ENCODE peak calls at places on chromosomes 12 and 14, in five cellular contexts. One of them, this sample, is unnamed.
A peak's percentile ranks its signal among the peaks of the same experiment; 100 is the strongest.

GRCh38 chr12:28096649-28097048 is 93.6 kb upstream of the CCDC91 start:
- DNase-seq in K562: no peak
- DNase-seq in SK-N-SH: no peak
- DNase-seq in HepG2: no peak
- DNase-seq in GM12878: no peak
- DNase-seq in this sample: no peak

GRCh38 chr12:64820593-64820992 is 3.9 kb upstream of the TBC1D30 start:
- DNase-seq in K562: no peak
- DNase-seq in SK-N-SH: no peak
- DNase-seq in HepG2: no peak
- DNase-seq in GM12878: no peak
- DNase-seq in this sample: no peak

GRCh38 chr14:24095196-24096068 is 1.3 kb downstream of the PCK2 start:
- DNase-seq in K562: peak; percentile 79
- DNase-seq in SK-N-SH: peak; percentile 78
- DNase-seq in HepG2: peak; percentile 100
- DNase-seq in GM12878: peak; percentile 92
- DNase-seq in this sample: no peak

GRCh38 chr12:15757553-15758255 is 31.5 kb downstream of the EPS8 start:
- DNase-seq in K562: no peak
- DNase-seq in SK-N-SH: no peak
- DNase-seq in HepG2: peak; percentile 15
- DNase-seq in GM12878: no peak
- DNase-seq in this sample: peak; percentile 69

GRCh38 chr12:112032292-112032691 is 19.1 kb downstream of the ERP29 start:
- DNase-seq in K562: no peak
- DNase-seq in SK-N-SH: no peak
- DNase-seq in HepG2: no peak
- DNase-seq in GM12878: no peak
- DNase-seq in this sample: no peak

GRCh38 chr12:89980236-89980635 is 271.6 kb upstream of the ATP2B1 start:
- DNase-seq in K562: no peak
- DNase-seq in SK-N-SH: no peak
- DNase-seq in HepG2: no peak
- DNase-seq in GM12878: no peak
- DNase-seq in this sample: peak; percentile 47

GRCh38 chr14:37708481-37708880 is 113.1 kb downstream of the TTC6 start:
- DNase-seq in K562: no peak
- DNase-seq in SK-N-SH: no peak
- DNase-seq in HepG2: no peak
- DNase-seq in GM12878: no peak
- DNase-seq in this sample: no peak

GRCh38 chr12:66693901-66694513 is 15.1 kb upstream of the GRIP1 start:
- DNase-seq in K562: peak; percentile 47
- DNase-seq in SK-N-SH: peak; percentile 15
- DNase-seq in HepG2: peak; percentile 35
- DNase-seq in GM12878: peak; percentile 23
- DNase-seq in this sample: peak; percentile 30

GRCh38 chr14:104681689-104682074 is 7.7 kb upstream of the INF2 start:
- DNase-seq in K562: no peak
- DNase-seq in SK-N-SH: peak; percentile 85
- DNase-seq in HepG2: peak; percentile 46
- DNase-seq in GM12878: no peak
- DNase-seq in this sample: no peak

GRCh38 chr12:53169644-53170043 is 10.9 kb upstream of the ZNF740 start:
- DNase-seq in K562: peak; percentile 6
- DNase-seq in SK-N-SH: no peak
- DNase-seq in HepG2: no peak
- DNase-seq in GM12878: no peak
- DNase-seq in this sample: no peak

GRCh38 chr12:2256915-2257314 is 204.1 kb downstream of the CACNA1C start:
- DNase-seq in K562: no peak
- DNase-seq in SK-N-SH: no peak
- DNase-seq in HepG2: no peak
- DNase-seq in GM12878: no peak
- DNase-seq in this sample: no peak

GRCh38 chr14:72558721-72559120 is 335.2 kb downstream of the DPF3 start:
- DNase-seq in K562: no peak
- DNase-seq in SK-N-SH: no peak
- DNase-seq in HepG2: no peak
- DNase-seq in GM12878: no peak
- DNase-seq in this sample: no peak

GRCh38 chr12:50222275-50222783 is 55.2 kb upstream of the CERS5 start:
- DNase-seq in K562: peak; percentile 55
- DNase-seq in SK-N-SH: peak; percentile 73
- DNase-seq in HepG2: no peak
- DNase-seq in GM12878: no peak
- DNase-seq in this sample: peak; percentile 51

GRCh38 chr14:36996133-36996856 is 176.1 kb downstream of the SLC25A21 start:
- DNase-seq in K562: peak; percentile 11
- DNase-seq in SK-N-SH: no peak
- DNase-seq in HepG2: no peak
- DNase-seq in GM12878: no peak
- DNase-seq in this sample: no peak

GRCh38 chr12:53984901-53985357 is at the start of gene HOXC10:
- DNase-seq in K562: peak; percentile 91
- DNase-seq in SK-N-SH: peak; percentile 97
- DNase-seq in HepG2: peak; percentile 53
- DNase-seq in GM12878: peak; percentile 38
- DNase-seq in this sample: peak; percentile 58

GRCh38 chr12:86711716-86712115 is 455.5 kb upstream of the MGAT4C start:
- DNase-seq in K562: no peak
- DNase-seq in SK-N-SH: no peak
- DNase-seq in HepG2: no peak
- DNase-seq in GM12878: no peak
- DNase-seq in this sample: no peak

GRCh38 chr14:64723691-64724577 is 19.7 kb downstream of the PLEKHG3 start:
- DNase-seq in K562: no peak
- DNase-seq in SK-N-SH: no peak
- DNase-seq in HepG2: no peak
- DNase-seq in GM12878: no peak
- DNase-seq in this sample: no peak

GRCh38 chr12:123120452-123121166 is 30.3 kb downstream of the PITPNM2 start:
- DNase-seq in K562: no peak
- DNase-seq in SK-N-SH: no peak
- DNase-seq in HepG2: no peak
- DNase-seq in GM12878: no peak
- DNase-seq in this sample: no peak

GRCh38 chr14:90467501-90467900 is 70.7 kb downstream of the CALM1 start:
- DNase-seq in K562: no peak
- DNase-seq in SK-N-SH: no peak
- DNase-seq in HepG2: no peak
- DNase-seq in GM12878: no peak
- DNase-seq in this sample: no peak

GRCh38 chr14:63854330-63854729 is 1.5 kb downstream of the SYNE2 start:
- DNase-seq in K562: no peak
- DNase-seq in SK-N-SH: no peak
- DNase-seq in HepG2: no peak
- DNase-seq in GM12878: no peak
- DNase-seq in this sample: no peak

GRCh38 chr12:76158518-76159321 is 74.2 kb upstream of the NAP1L1 start:
- DNase-seq in K562: peak; percentile 77
- DNase-seq in SK-N-SH: peak; percentile 42
- DNase-seq in HepG2: peak; percentile 53
- DNase-seq in GM12878: peak; percentile 91
- DNase-seq in this sample: peak; percentile 83

GRCh38 chr12:88604646-88605045 is 24.4 kb upstream of the KITLG start:
- DNase-seq in K562: no peak
- DNase-seq in SK-N-SH: no peak
- DNase-seq in HepG2: no peak
- DNase-seq in GM12878: no peak
- DNase-seq in this sample: no peak

GRCh38 chr12:99367181-99367580 is 280.4 kb upstream of the GARIN6 start:
- DNase-seq in K562: no peak
- DNase-seq in SK-N-SH: no peak
- DNase-seq in HepG2: no peak
- DNase-seq in GM12878: no peak
- DNase-seq in this sample: no peak

GRCh38 chr14:32408018-32408417 is 78.9 kb downstream of the AKAP6 start:
- DNase-seq in K562: no peak
- DNase-seq in SK-N-SH: no peak
- DNase-seq in HepG2: no peak
- DNase-seq in GM12878: no peak
- DNase-seq in this sample: no peak

GRCh38 chr12:10722502-10722904 is 620 bp downstream of the YBX3 start:
- DNase-seq in K562: peak; percentile 58
- DNase-seq in SK-N-SH: peak; percentile 23
- DNase-seq in HepG2: peak; percentile 19
- DNase-seq in GM12878: no peak
- DNase-seq in this sample: peak; percentile 37

GRCh38 chr14:75293920-75294648 is 15.5 kb downstream of the FOS start:
- DNase-seq in K562: peak; percentile 92
- DNase-seq in SK-N-SH: peak; percentile 99
- DNase-seq in HepG2: peak; percentile 91
- DNase-seq in GM12878: no peak
- DNase-seq in this sample: peak; percentile 74

GRCh38 chr14:75292886-75293285 is 14.3 kb downstream of the FOS start:
- DNase-seq in K562: no peak
- DNase-seq in SK-N-SH: no peak
- DNase-seq in HepG2: no peak
- DNase-seq in GM12878: no peak
- DNase-seq in this sample: no peak

GRCh38 chr14:75295491-75296338 is 17.1 kb downstream of the FOS start:
- DNase-seq in K562: peak; percentile 51
- DNase-seq in SK-N-SH: peak; percentile 80
- DNase-seq in HepG2: no peak
- DNase-seq in GM12878: no peak
- DNase-seq in this sample: peak; percentile 56

GRCh38 chr14:75294649-75295033 is 16.0 kb downstream of the FOS start:
- DNase-seq in K562: no peak
- DNase-seq in SK-N-SH: peak; percentile 66
- DNase-seq in HepG2: no peak
- DNase-seq in GM12878: no peak
- DNase-seq in this sample: no peak

DNA sequence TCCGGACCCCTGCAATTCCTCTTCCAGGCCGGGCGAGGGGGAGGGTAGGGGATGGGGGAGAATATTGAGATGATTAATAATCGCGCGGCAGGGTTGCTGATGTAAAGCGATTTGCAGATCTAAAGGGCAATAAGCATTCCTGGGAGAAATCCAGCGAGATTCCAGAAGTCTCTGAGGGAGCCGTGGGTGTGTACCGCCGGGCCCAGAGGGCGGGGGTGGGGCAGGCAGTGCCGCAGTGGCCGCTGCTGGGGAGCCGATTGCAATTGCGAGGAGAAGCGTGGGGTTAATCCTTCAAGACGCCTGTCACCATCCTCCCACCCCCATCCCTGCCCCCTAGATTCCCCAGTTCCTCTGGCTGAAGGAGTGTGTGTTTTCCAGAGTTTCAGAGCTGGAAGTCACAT is 16.4 kb downstream of the FOS start:
- DNase-seq in K562: peak; percentile 59
- DNase-seq in SK-N-SH: peak; percentile 51
- DNase-seq in HepG2: no peak
- DNase-seq in GM12878: no peak
- DNase-seq in this sample: no peak
- TF ChIP-seq GABPA in K562: no peak
- TF ChIP-seq GABPA in SK-N-SH: no peak
- TF ChIP-seq GABPA in HepG2: no peak
- TF ChIP-seq GABPA in GM12878: no peak
- TF ChIP-seq GABPA in this sample: no peak

DNA sequence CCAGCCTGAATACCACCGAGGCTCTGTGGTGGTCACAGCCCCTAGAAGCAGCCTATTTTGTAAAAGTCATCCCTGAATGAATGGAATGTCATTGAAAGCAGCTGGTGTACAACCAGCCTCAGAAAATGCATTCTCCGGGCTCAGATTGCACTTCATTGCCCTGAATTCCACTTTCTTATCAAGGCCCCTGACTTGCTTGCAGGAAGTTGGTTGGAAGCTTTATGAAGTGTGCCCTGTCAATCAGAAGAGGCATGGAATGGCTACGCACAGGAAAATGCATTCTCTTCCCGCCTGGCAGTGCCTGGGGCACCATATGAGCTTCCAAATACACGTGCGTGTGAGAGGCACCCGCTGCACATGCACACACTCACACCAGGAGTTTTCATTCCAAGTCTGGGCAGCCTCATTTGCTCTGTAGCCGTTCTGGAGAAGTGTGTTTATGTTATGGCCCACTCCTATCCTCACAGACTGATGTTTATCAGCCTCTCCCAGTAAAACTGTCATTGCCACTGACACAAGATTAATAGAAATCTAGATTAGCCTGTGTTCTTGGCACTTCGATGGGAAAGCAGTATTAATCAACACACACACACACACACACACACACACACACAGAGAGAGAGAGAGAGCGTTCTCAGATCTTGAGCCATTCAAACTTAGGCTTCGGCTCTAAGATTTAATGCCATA is 63.9 kb downstream of the NUAK1 start:
- DNase-seq in K562: no peak
- DNase-seq in SK-N-SH: peak; percentile 17
- DNase-seq in HepG2: no peak
- DNase-seq in GM12878: no peak
- DNase-seq in this sample: no peak
- H3K27ac ChIP-seq in K562: no peak overlapping the region
- H3K27ac ChIP-seq in SK-N-SH: peak overlapping the region; percentile 71
- H3K27ac ChIP-seq in HepG2: no peak overlapping the region
- H3K27ac ChIP-seq in GM12878: no peak overlapping the region
- H3K27ac ChIP-seq in this sample: no peak overlapping the region

GRCh38 chr12:79547044-79547734 is 143.6 kb downstream of the PAWR start:
- DNase-seq in K562: no peak
- DNase-seq in SK-N-SH: no peak
- DNase-seq in HepG2: peak; percentile 93
- DNase-seq in GM12878: no peak
- DNase-seq in this sample: no peak
- TF ChIP-seq REST in K562: no peak
- TF ChIP-seq REST in SK-N-SH: no peak
- TF ChIP-seq REST in HepG2: no peak
- TF ChIP-seq REST in GM12878: no peak
- TF ChIP-seq REST in this sample: no peak

DNA sequence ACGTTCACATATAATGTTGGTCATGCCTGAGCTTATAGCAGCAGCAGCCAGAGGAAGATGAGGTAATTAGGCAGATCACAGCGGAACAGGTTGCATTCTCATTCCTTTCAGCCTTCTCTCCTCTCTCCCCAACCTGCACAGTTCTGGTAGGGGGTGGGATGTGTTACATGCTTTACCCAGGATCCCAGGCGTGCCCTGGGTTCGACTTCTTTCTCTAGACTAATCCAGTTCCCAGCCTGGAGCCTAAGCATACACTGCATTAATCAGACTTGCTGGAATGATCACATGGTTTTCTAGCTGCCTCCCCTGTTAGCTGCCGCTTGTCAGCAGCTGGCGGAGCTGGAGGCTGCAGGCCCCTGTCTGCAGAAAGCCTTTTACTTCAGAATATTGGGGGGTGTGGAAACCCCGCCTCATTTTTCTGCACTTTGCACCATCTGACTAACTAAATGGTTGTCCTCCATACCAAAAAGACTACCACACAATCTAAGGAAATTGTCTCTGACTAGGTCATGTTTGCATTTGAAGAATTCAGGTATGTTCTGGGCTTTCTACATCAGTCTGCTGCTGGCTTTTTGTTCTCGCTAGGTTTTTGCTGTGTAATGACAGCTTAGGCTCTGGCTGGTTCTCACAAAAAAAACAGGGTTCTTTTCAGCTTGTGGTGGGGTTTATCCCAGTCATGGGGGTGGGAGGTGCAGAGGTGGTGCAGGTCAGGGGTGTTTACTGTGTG is 45.9 kb upstream of the EVL start:
- DNase-seq in K562: peak; percentile 11
- DNase-seq in SK-N-SH: peak; percentile 62
- DNase-seq in HepG2: peak; percentile 84
- DNase-seq in GM12878: no peak
- DNase-seq in this sample: no peak
- TF ChIP-seq GABPA in K562: no peak
- TF ChIP-seq GABPA in SK-N-SH: no peak
- TF ChIP-seq GABPA in HepG2: no peak
- TF ChIP-seq GABPA in GM12878: no peak
- TF ChIP-seq GABPA in this sample: no peak

GRCh38 chr12:62720661-62721330 is 214.2 kb downstream of the PPM1H start:
- DNase-seq in K562: no peak
- DNase-seq in SK-N-SH: no peak
- DNase-seq in HepG2: no peak
- DNase-seq in GM12878: no peak
- DNase-seq in this sample: no peak
- H3K27ac ChIP-seq in K562: no peak overlapping the region
- H3K27ac ChIP-seq in SK-N-SH: peak overlapping the region; percentile 19
- H3K27ac ChIP-seq in HepG2: no peak overlapping the region
- H3K27ac ChIP-seq in GM12878: no peak overlapping the region
- H3K27ac ChIP-seq in this sample: no peak overlapping the region